ENCODE peak calls at places on chromosomes 13 and 19, in five cellular contexts. T is tibial artery, X is fibroblast of lung, D is aorta, W is psoas muscle. F is an unnamed sample.

GRCh38 chr13:102770435-102770834 is 3.2 kb downstream of the TEX30 start:
- DNase-seq in T (no peak), X (no peak), D (no peak), W (no peak), F (no peak)

GRCh38 chr13:60351326-60351725 is 45.7 kb upstream of the TDRD3 start:
- DNase-seq in T (no peak), X (peak), D (no peak), W (no peak), F (no peak)

GRCh38 chr13:46103037-46103436 is 1.8 kb downstream of the CPB2 start:
- DNase-seq in T (no peak), X (no peak), D (no peak), W (no peak), F (no peak)

GRCh38 chr13:94707400-94708021 is 4.8 kb downstream of the SOX21 start:
- DNase-seq in T (no peak), X (no peak), D (no peak), W (no peak), F (peak)

GRCh38 chr19:38395381-38396127 is 7.1 kb downstream of the SPRED3 start:
- DNase-seq in T (no peak), X (no peak), D (no peak), W (no peak), F (no peak)

GRCh38 chr13:34867590-34867989 is 74.5 kb upstream of the NBEA start:
- DNase-seq in T (no peak), X (peak), D (no peak), W (no peak), F (no peak)

GRCh38 chr13:67390462-67391093 is 160.4 kb upstream of the PCDH9 start:
- DNase-seq in T (no peak), X (peak), D (no peak), W (no peak), F (no peak)

GRCh38 chr13:110269509-110270185 is 37.3 kb downstream of the COL4A1 start:
- DNase-seq in T (no peak), X (no peak), D (no peak), W (no peak), F (no peak)

GRCh38 chr13:114122591-114123211 is 9.7 kb downstream of the RASA3 start:
- DNase-seq in T (no peak), X (no peak), D (no peak), W (no peak), F (no peak)

GRCh38 chr13:51643882-51644281 is 59.6 kb downstream of the WDFY2 start:
- DNase-seq in T (no peak), X (peak), D (no peak), W (no peak), F (no peak)

GRCh38 chr19:45542234-45542668 is 35.0 kb downstream of the VASP start:
- DNase-seq in T (no peak), X (no peak), D (no peak), W (no peak), F (no peak)

GRCh38 chr19:49591731-49592485 is 926 bp downstream of the PRR12 start:
- DNase-seq in T (no peak), X (peak), D (peak), W (peak), F (peak)

GRCh38 chr19:39512964-39513363 is 2.0 kb upstream of the SELENOV start:
- DNase-seq in T (no peak), X (no peak), D (no peak), W (no peak), F (no peak)

GRCh38 chr19:39517432-39517831 is 2.5 kb downstream of the SELENOV start:
- DNase-seq in T (no peak), X (no peak), D (no peak), W (no peak), F (no peak)

GRCh38 chr19:39516270-39516669 is 1.3 kb downstream of the SELENOV start:
- DNase-seq in T (no peak), X (no peak), D (no peak), W (no peak), F (no peak)

GRCh38 chr19:39515551-39516191 is 732 bp downstream of the SELENOV start:
- DNase-seq in T (no peak), X (no peak), D (no peak), W (no peak), F (no peak)

GRCh38 chr19:39514840-39515550 is at the start of gene SELENOV:
- DNase-seq in T (no peak), X (no peak), D (no peak), W (no peak), F (no peak)
- H3K27ac ChIP-seq in T (no peak), X (no peak), D (no peak), W (no peak), F (no peak)

GRCh38 chr13:73079359-73079758 is 20.6 kb downstream of the KLF5 start:
- DNase-seq in T (no peak), X (no peak), D (no peak), W (no peak), F (no peak)
- H3K27ac ChIP-seq in T (no peak), X (no peak), D (no peak), W (no peak), F (no peak)

GRCh38 chr19:55867101-55867500 is 30.8 kb downstream of the NLRP4 start:
- DNase-seq in T (no peak), X (no peak), D (no peak), W (no peak), F (no peak)

GRCh38 chr19:55870736-55871135 is 34.4 kb downstream of the NLRP4 start:
- DNase-seq in T (no peak), X (no peak), D (peak), W (no peak), F (no peak)

GRCh38 chr19:55866521-55866920 is 30.2 kb downstream of the NLRP4 start:
- DNase-seq in T (no peak), X (no peak), D (no peak), W (no peak), F (no peak)
- H3K27ac ChIP-seq in T (no peak), X (no peak), D (no peak), W (no peak), F (no peak)

GRCh38 chr19:58544591-58545285 is 874 bp downstream of the TRIM28 start:
- DNase-seq in T (no peak), X (peak), D (no peak), W (no peak), F (no peak)

GRCh38 chr19:58546131-58546530 is 2.3 kb downstream of the TRIM28 start:
- DNase-seq in T (no peak), X (no peak), D (no peak), W (no peak), F (no peak)

GRCh38 chr19:58547323-58548312 is 3.8 kb downstream of the TRIM28 start:
- DNase-seq in T (no peak), X (no peak), D (no peak), W (no peak), F (no peak)

GRCh38 chr19:58543826-58544590 is at the start of gene TRIM28:
- DNase-seq in T (peak), X (peak), D (peak), W (peak), F (no peak)

GRCh38 chr19:58545286-58546068 is 1.6 kb downstream of the TRIM28 start:
- DNase-seq in T (no peak), X (no peak), D (no peak), W (no peak), F (no peak)
- H3K27ac ChIP-seq in T (peak), X (peak), D (no peak), W (peak), F (peak)

GRCh38 chr13:23506071-23506820 is 64.0 kb upstream of the TNFRSF19 start:
- DNase-seq in T (no peak), X (peak), D (no peak), W (no peak), F (no peak)
- H3K27ac ChIP-seq in T (no peak), X (peak), D (no peak), W (no peak), F (no peak)

GRCh38 chr19:11446652-11447301 is 11.3 kb downstream of the PRKCSH start:
- DNase-seq in T (peak), X (no peak), D (peak), W (peak), F (peak)

GRCh38 chr19:11446271-11446651 is 10.8 kb downstream of the PRKCSH start:
- DNase-seq in T (no peak), X (no peak), D (no peak), W (no peak), F (no peak)

GRCh38 chr19:11444059-11444458 is 8.6 kb downstream of the PRKCSH start:
- DNase-seq in T (no peak), X (no peak), D (no peak), W (no peak), F (no peak)

GRCh38 chr19:11447347-11448262 is 12.2 kb downstream of the PRKCSH start:
- DNase-seq in T (no peak), X (no peak), D (no peak), W (no peak), F (no peak)

DNA sequence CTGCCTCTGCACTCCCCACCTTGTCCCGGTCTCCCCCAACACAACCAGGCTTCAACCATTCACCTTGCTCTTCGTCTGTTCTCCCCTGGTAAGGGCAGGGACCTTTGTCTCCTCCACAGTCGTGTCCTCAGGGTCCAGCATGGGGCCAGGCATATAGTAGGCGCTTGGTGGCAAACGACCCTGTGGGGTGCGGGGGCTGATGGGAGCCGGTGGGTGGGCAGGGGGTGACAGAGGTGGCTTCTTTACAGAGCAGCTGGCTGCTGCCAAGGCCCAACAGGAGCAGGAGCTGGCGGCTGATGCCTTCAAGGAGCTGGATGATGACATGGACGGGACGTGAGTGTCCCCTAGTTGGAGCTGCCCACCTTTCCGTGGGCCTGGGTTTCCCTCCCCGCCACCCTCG is 9.7 kb downstream of the PRKCSH start:
- DNase-seq in T (no peak), X (no peak), D (no peak), W (no peak), F (no peak)
- H3K27ac ChIP-seq in T (no peak), X (no peak), D (no peak), W (no peak), F (peak)

GRCh38 chr19:7900401-7900870 is 3.2 kb upstream of the MAP2K7 start:
- DNase-seq in T (no peak), X (no peak), D (no peak), W (no peak), F (no peak)
- H3K27ac ChIP-seq in T (no peak), X (no peak), D (no peak), W (no peak), F (no peak)

GRCh38 chr13:44259045-44260042 is 114.3 kb upstream of the SERP2 start:
- DNase-seq in T (peak), X (peak), D (no peak), W (peak), F (no peak)
- H3K27ac ChIP-seq in T (no peak), X (no peak), D (no peak), W (peak), F (no peak)

GRCh38 chr19:54179262-54179587 is 6.3 kb upstream of the TMC4 start:
- DNase-seq in T (no peak), X (no peak), D (no peak), W (no peak), F (no peak)
- H3K27ac ChIP-seq in T (no peak), X (no peak), D (no peak), W (no peak), F (no peak)

F was measured in substantia nigra.